ENCODE peak calls at places on chromosomes 16 and 17, in seven cellular contexts. V is amygdala; K is hypothalamus; X is non-pigmented ciliary epithelial cell; O is activated naive CD4-positive, alpha-beta T cell; H is activated CD8-positive, alpha-beta memory T cell treated with anti-CD3 and anti-CD28 coated beads for 1 hour; C is CD8-positive, alpha-beta memory T cell. F is an unnamed sample.

GRCh38 chr17:4854181-4854681 is 21.1 kb downstream of the MINK1 start:
- DNase-seq in V (no peak), K (no peak), X (no peak), O (no peak), H (no peak), C (no peak), F (peak)

GRCh38 chr17:67365762-67366192 is 600 bp downstream of the PSMD12 start:
- DNase-seq in V (no peak), K (no peak), X (no peak), O (no peak), H (no peak), C (no peak), F (no peak)

GRCh38 chr17:39668141-39668924 is at the start of gene PNMT:
- DNase-seq in V (no peak), K (peak), X (no peak), O (peak), H (peak), C (peak), F (peak)

GRCh38 chr16:15810411-15810810 is 46.4 kb downstream of the MYH11 start:
- DNase-seq in V (no peak), K (no peak), X (no peak), O (no peak), H (no peak), C (no peak), F (no peak)

GRCh38 chr16:50774960-50775359 is 33.1 kb downstream of the CYLD start:
- DNase-seq in V (no peak), K (no peak), X (no peak), O (no peak), H (no peak), C (no peak), F (no peak)

GRCh38 chr16:18958621-18959578 is 24.8 kb upstream of the TMC7 start:
- DNase-seq in V (no peak), K (no peak), X (no peak), O (no peak), H (no peak), C (no peak), F (no peak)

GRCh38 chr16:47503936-47504335 is 42.8 kb downstream of the PHKB start:
- DNase-seq in V (no peak), K (no peak), X (no peak), O (no peak), H (no peak), C (no peak), F (no peak)

GRCh38 chr17:59435238-59435637 is 103.8 kb downstream of the YPEL2 start:
- DNase-seq in V (no peak), K (no peak), X (peak), O (no peak), H (no peak), C (no peak), F (no peak)

GRCh38 chr16:1094601-1095449 is 1.2 kb downstream of the C1QTNF8 start:
- DNase-seq in V (no peak), K (no peak), X (no peak), O (no peak), H (no peak), C (no peak), F (no peak)

GRCh38 chr16:83312846-83313245 is 494.9 kb upstream of the HSBP1 start:
- DNase-seq in V (no peak), K (no peak), X (no peak), O (no peak), H (no peak), C (no peak), F (no peak)

GRCh38 chr17:21742326-21742725 is 50.0 kb downstream of the KCNJ18 start:
- DNase-seq in V (no peak), K (no peak), X (no peak), O (no peak), H (no peak), C (no peak), F (no peak)

GRCh38 chr17:48624544-48625501 is 1.3 kb downstream of the HOXB9 start:
- DNase-seq in V (no peak), K (no peak), X (no peak), O (no peak), H (no peak), C (no peak), F (no peak)

GRCh38 chr17:65918921-65919546 is 272.9 kb downstream of the CEP112 start:
- DNase-seq in V (no peak), K (no peak), X (no peak), O (no peak), H (no peak), C (no peak), F (no peak)

GRCh38 chr17:57819867-57820266 is 30.0 kb downstream of the MRPS23 start:
- DNase-seq in V (no peak), K (no peak), X (no peak), O (no peak), H (no peak), C (no peak), F (no peak)

GRCh38 chr16:287298-287811 is 4.4 kb downstream of the PDIA2 start:
- DNase-seq in V (no peak), K (no peak), X (no peak), O (no peak), H (no peak), C (no peak), F (peak)

GRCh38 chr17:50620848-50621247 is 13.8 kb upstream of the ABCC3 start:
- DNase-seq in V (no peak), K (no peak), X (no peak), O (no peak), H (no peak), C (no peak), F (peak)

GRCh38 chr17:61075988-61076387 is 323.7 kb upstream of the TBX2 start:
- DNase-seq in V (no peak), K (no peak), X (no peak), O (no peak), H (no peak), C (no peak), F (no peak)

GRCh38 chr17:76820039-76820438 is 48.2 kb upstream of the MGAT5B start:
- DNase-seq in V (no peak), K (no peak), X (no peak), O (no peak), H (no peak), C (no peak), F (no peak)

GRCh38 chr17:34615326-34615725 is 35.9 kb downstream of the TMEM132E start:
- DNase-seq in V (no peak), K (no peak), X (no peak), O (no peak), H (no peak), C (no peak), F (no peak)

GRCh38 chr17:77436058-77436442 is 295.3 kb downstream of the SEC14L1 start:
- DNase-seq in V (no peak), K (no peak), X (no peak), O (no peak), H (no peak), C (no peak), F (no peak)

GRCh38 chr16:10530685-10531084 is 49.7 kb downstream of the EMP2 start:
- DNase-seq in V (no peak), K (no peak), X (no peak), O (no peak), H (no peak), C (no peak), F (no peak)

GRCh38 chr17:48137658-48138057 is 30.1 kb downstream of the SNX11 start:
- DNase-seq in V (no peak), K (no peak), X (no peak), O (no peak), H (no peak), C (no peak), F (no peak)

GRCh38 chr17:49146620-49147306 is 14.2 kb downstream of the B4GALNT2 start:
- DNase-seq in V (no peak), K (no peak), X (peak), O (no peak), H (no peak), C (no peak), F (no peak)

GRCh38 chr17:63476857-63477470 is at the start of gene ACE:
- DNase-seq in V (no peak), K (no peak), X (no peak), O (no peak), H (no peak), C (peak), F (peak)

GRCh38 chr17:71438631-71439146 is 682.1 kb upstream of the SOX9 start:
- DNase-seq in V (no peak), K (no peak), X (peak), O (no peak), H (no peak), C (no peak), F (no peak)

GRCh38 chr17:17295141-17295540 is 8.0 kb upstream of the NT5M start:
- DNase-seq in V (no peak), K (no peak), X (no peak), O (no peak), H (no peak), C (no peak), F (no peak)

F was measured in cerebellum.